ENCODE peak calls at places on chromosome 4, in four cellular contexts. G, F, Y and A are unnamed samples.

GRCh38 chr4:173748353-173748752 is 218.3 kb upstream of the HAND2 start:
- DNase-seq in Y (no peak), F (no peak), G (peak), A (no peak)

GRCh38 chr4:119233750-119234149 is 21.2 kb downstream of the USP53 start:
- DNase-seq in Y (peak), F (no peak), G (no peak), A (no peak)

GRCh38 chr4:100576570-100576969 is 58.7 kb upstream of the EMCN start:
- DNase-seq in Y (peak), F (no peak), G (no peak), A (no peak)

GRCh38 chr4:4541040-4541631 is 712 bp downstream of the STX18 start:
- DNase-seq in F (peak), G (no peak), Y (peak), A (peak)

GRCh38 chr4:8639777-8640720 is 47.5 kb downstream of the CPZ start:
- DNase-seq in G (no peak), F (no peak), Y (no peak), A (no peak)

GRCh38 chr4:154643493-154643892 is 31.0 kb upstream of the FGG start:
- DNase-seq in F (no peak), Y (no peak), G (no peak), A (no peak)

GRCh38 chr4:53557601-53558000 is 33.7 kb downstream of the LNX1 start:
- DNase-seq in F (no peak), Y (no peak), G (no peak), A (no peak)

GRCh38 chr4:136329042-136329662 is 1203.1 kb downstream of the PCDH18 start:
- DNase-seq in F (no peak), Y (no peak), G (peak), A (no peak)

GRCh38 chr4:102623622-102624021 is 122.5 kb downstream of the NFKB1 start:
- DNase-seq in F (no peak), G (peak), Y (peak), A (no peak)

GRCh38 chr4:112234952-112235609 is 3.5 kb downstream of the AP1AR start:
- DNase-seq in Y (peak), F (peak), G (peak), A (peak)

GRCh38 chr4:146340798-146341197 is 126.5 kb downstream of the REELD1 start:
- DNase-seq in Y (peak), F (no peak), G (peak), A (no peak)

GRCh38 chr4:119932277-119932676 is 134.4 kb downstream of the MAD2L1 start:
- DNase-seq in G (no peak), Y (no peak), F (no peak), A (no peak)

GRCh38 chr4:103008875-103009729 is 10.4 kb downstream of the SLC9B1 start:
- DNase-seq in G (peak), Y (peak), F (no peak), A (peak)

GRCh38 chr4:87973283-87974169 is 2.0 kb upstream of the SPP1 start:
- DNase-seq in F (no peak), Y (peak), G (peak), A (no peak)

GRCh38 chr4:79015406-79015805 is 76.2 kb upstream of the PAQR3 start:
- DNase-seq in G (no peak), Y (no peak), F (no peak), A (no peak)

GRCh38 chr4:140095694-140096482 is 58.1 kb downstream of the MAML3 start:
- DNase-seq in G (peak), Y (peak), F (no peak), A (no peak)

GRCh38 chr4:13081830-13082229 is 402.3 kb downstream of the RAB28 start:
- DNase-seq in G (no peak), F (no peak), Y (no peak), A (no peak)

DNA sequence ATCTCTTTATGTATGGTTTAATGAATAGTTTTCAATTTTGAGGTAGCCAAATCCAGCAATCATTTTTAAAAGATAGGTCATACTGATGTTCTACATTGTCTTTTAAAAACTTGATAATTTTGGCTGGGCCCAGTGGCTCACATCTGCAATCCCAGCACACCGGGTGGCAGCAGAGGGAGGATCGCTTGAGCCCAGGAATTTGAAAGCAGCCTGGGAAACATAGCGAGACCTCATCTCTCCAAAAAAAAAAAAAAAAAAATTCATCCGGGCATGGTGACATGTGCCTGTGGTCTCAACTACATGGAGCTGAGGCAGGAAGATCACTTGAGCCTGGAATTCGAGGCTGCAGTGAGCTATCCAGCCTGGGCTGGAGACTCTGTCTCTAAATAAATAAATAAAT is 419.8 kb downstream of the GALNTL6 start:
- DNase-seq in F (no peak), Y (no peak), G (peak), A (no peak)
- TF ChIP-seq CTCF in F (no peak), Y (no peak), G (peak), A (no peak)

GRCh38 chr4:121873604-121874003 is 3.3 kb upstream of the BBS7 start:
- DNase-seq in Y (no peak), F (no peak), G (no peak), A (peak)
- H3K4me3 ChIP-seq in Y (no peak), F (no peak), G (no peak), A (no peak)

DNA sequence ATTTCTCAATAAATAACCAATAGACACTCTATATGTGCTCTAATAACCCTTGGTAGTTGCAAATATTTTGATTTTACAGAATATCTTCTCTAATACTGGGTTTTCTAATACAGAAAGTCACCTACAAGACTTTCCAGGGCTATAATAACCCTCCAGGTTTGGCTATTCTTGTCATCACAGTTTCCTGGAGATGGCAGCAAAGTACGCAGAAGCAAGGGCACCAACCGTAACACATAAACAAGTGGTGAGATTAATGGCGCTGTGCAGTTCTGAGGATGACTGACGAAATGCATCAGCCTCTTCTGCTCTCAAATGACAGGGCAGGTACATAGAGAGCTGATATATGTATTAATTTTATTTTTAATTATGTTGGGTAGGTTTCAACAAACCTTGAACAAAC is 122.4 kb downstream of the C4orf33 start:
- DNase-seq in Y (no peak), F (peak), G (peak), A (no peak)
- TF ChIP-seq CTCF in Y (peak), F (peak), G (peak), A (peak)

GRCh38 chr4:6576512-6576911 is 1.5 kb downstream of the MAN2B2 start:
- DNase-seq in F (no peak), Y (no peak), G (no peak), A (no peak)
- H3K4me3 ChIP-seq in F (no peak), Y (no peak), G (no peak), A (no peak)

DNA sequence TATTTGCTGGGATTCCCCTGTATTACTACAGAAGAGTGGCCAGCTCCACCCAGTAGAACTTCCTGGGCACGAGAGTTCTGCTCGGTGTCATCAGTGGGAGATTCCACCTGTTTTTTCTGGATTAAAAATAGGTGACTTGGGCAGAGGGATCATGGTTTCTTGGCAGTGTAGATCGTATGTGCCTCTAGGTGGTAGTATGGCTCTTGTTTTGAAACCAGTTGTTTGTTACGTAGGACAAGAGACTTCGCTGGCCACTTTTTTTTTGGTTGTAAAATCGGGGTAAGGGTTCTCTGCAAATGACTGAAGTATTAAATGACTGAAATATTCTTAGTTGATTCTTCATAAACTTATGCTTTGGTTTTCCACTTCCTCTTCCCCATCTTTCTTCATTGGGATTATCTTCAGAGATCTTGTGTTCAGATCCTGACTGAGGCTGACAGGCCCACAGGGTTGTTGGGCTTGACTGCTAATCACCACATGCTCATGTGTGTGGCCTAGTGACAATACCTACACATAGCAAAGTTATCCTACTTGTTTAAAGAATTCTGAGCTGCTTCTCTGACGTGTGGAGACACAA is 43.8 kb upstream of the WDR1 start:
- DNase-seq in Y (no peak), G (no peak), F (no peak), A (no peak)
- TF ChIP-seq CTCF in Y (peak), G (peak), F (no peak), A (peak)

DNA sequence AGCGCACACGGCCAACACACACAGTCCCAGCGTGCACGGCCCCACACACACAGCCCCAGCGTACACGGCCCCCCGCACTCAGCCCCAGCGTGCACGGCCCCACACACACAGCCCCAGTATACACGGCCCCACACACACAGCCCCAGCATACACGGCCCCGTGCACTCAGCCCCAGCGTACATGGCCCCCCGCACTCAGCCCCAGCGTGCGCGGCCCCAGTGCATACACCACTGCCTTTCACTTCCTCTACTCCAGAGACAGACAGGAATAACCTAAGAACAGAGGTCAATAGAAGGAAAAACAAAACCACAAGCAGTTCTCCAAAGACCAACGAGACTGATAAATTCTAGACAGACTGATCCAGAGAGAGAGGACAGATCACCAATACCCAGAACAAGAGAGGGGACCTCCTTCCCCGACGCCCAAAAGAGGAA is 17.1 kb downstream of the GAK start:
- DNase-seq in G (no peak), F (peak), Y (no peak), A (no peak)
- H3K4me3 ChIP-seq in G (no peak), F (peak), Y (peak), A (no peak)

GRCh38 chr4:16794816-16795445 is 103.5 kb downstream of the LDB2 start:
- DNase-seq in F (peak), G (peak), Y (peak), A (peak)
- TF ChIP-seq CTCF in F (peak), G (peak), Y (peak), A (peak)

DNA sequence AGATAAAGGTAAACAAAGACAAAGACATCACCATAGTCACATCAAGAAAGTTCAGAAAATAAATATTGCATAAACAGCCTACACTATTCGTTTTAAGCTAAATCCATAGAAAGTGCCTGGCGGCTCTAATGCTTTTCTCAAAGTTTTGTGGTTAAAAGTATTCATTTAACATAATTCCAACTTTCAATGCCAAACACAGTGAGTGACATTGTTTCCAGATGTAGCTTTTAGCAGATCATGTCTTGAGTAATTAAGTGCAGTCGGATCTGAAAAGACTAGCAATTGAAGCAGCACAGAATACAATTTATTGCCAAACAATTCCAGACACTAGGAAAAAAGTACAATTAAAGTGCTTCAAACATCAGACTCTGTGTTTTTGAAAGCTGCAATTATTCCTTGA is 287.1 kb upstream of the ADGRL3 start:
- DNase-seq in F (no peak), G (no peak), Y (no peak), A (no peak)
- H3K4me3 ChIP-seq in F (no peak), G (no peak), Y (no peak), A (no peak)

GRCh38 chr4:2042207-2042946 is 16.8 kb upstream of the NAT8L start:
- DNase-seq in F (no peak), G (peak), Y (peak), A (no peak)
- TF ChIP-seq CTCF in F (no peak), G (no peak), Y (no peak), A (no peak)

GRCh38 chr4:176631611-176632010 is 161.1 kb downstream of the VEGFC start:
- DNase-seq in Y (no peak), F (no peak), G (no peak), A (no peak)

GRCh38 chr4:176641237-176641636 is 151.5 kb downstream of the VEGFC start:
- DNase-seq in Y (no peak), F (no peak), G (no peak), A (no peak)

GRCh38 chr4:176638992-176639391 is 153.7 kb downstream of the VEGFC start:
- DNase-seq in Y (no peak), G (no peak), F (no peak), A (no peak)

DNA sequence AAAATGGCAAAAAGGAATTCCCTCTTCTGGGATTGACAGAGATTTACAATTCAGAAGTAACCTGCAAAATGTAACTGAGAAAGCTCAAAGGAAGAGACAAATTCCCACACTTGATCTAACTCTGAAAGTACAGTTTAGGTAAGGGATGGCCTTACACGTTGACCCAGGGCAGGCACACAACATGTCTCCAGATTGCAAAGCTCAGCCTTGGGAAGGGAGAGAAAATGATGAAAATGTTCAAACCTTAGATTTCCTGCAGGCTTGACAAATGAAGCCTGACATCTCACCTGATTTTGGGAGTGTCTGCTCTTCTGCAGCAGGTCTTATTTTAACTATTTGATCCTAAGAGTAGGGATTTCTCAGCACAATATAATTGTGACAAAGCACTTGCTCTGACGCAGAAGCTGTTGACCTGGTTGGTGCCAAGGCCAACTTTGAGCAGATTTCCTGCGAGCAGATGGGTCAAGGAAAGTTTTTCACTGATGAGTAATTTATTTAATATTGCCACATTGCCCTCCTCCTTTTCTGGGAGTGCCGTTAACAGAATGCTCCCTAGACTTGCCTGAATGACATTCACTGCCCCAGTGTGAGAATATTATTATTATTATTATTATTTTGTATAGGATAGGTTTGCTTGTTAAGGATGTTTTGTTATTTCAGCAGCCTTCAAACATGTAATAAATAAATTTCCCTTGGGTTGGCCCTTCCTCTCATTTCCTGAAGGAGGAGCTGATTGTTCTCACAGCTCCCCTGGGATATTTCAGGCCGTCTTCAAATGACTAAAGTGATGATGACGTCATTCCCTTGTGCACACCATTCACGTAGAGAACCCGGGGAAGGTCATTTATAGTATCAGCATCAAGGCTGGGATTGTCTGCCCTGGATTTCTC is 157.1 kb downstream of the VEGFC start:
- DNase-seq in F (no peak), Y (no peak), G (peak), A (no peak)
- H3K4me3 ChIP-seq in F (no peak), Y (no peak), G (no peak), A (no peak)